ENCODE peak calls at places on chromosomes 16 and 17, in seven cellular contexts. E is SK-N-SH, J is K562, Q is GM12878, H is HCT116, R is H1, X is HepG2. P is an unnamed sample.

GRCh38 chr16:19744670-19745069 is 26.6 kb downstream of the IQCK start:
- DNase-seq in E (no peak), J (no peak), Q (no peak), H (no peak), R (no peak), X (peak), P (no peak)

GRCh38 chr17:10087333-10087732 is 111.1 kb downstream of the GAS7 start:
- DNase-seq in E (no peak), J (no peak), Q (no peak), H (no peak), R (no peak), X (no peak), P (no peak)

GRCh38 chr16:86604436-86605220 is 26.3 kb downstream of the FOXL1 start:
- DNase-seq in E (no peak), J (no peak), Q (no peak), H (no peak), R (no peak), X (no peak), P (peak)

GRCh38 chr17:70208825-70209555 is 39.7 kb downstream of the KCNJ2 start:
- DNase-seq in E (no peak), J (no peak), Q (peak), H (no peak), R (no peak), X (no peak), P (no peak)

GRCh38 chr17:58615768-58616659 is 75.8 kb downstream of the TEX14 start:
- DNase-seq in E (no peak), J (no peak), Q (peak), H (no peak), R (no peak), X (no peak), P (no peak)

GRCh38 chr16:29899516-29900101 is at the start of gene SEZ6L2:
- DNase-seq in E (peak), J (peak), Q (no peak), H (peak), R (peak), X (peak), P (peak)

GRCh38 chr16:9607512-9608230 is 516.2 kb downstream of the HAPSTR1 start:
- DNase-seq in E (no peak), J (no peak), Q (no peak), H (no peak), R (no peak), X (no peak), P (no peak)

GRCh38 chr16:86285938-86286921 is 224.1 kb upstream of the FOXF1 start:
- DNase-seq in E (no peak), J (no peak), Q (no peak), H (no peak), R (no peak), X (no peak), P (no peak)

GRCh38 chr17:50596191-50597037 is 35.9 kb downstream of the CACNA1G start:
- DNase-seq in E (no peak), J (peak), Q (no peak), H (no peak), R (peak), X (no peak), P (no peak)

GRCh38 chr16:54993496-54993895 is 62.8 kb downstream of the IRX5 start:
- DNase-seq in E (no peak), J (peak), Q (no peak), H (no peak), R (no peak), X (no peak), P (no peak)

GRCh38 chr17:14222611-14223010 is 14.1 kb downstream of the CDRT15 start:
- DNase-seq in E (no peak), J (no peak), Q (no peak), H (no peak), R (no peak), X (no peak), P (no peak)

GRCh38 chr16:67109407-67110135 is at the start of gene PHAF1:
- DNase-seq in E (peak), J (peak), Q (peak), H (peak), R (peak), X (peak), P (peak)

GRCh38 chr16:58814348-58814801 is 80.3 kb upstream of the GOT2 start:
- DNase-seq in E (peak), J (peak), Q (no peak), H (peak), R (peak), X (peak), P (peak)

GRCh38 chr16:72013888-72014538 is 5.5 kb downstream of the DHODH start:
- DNase-seq in E (no peak), J (peak), Q (no peak), H (no peak), R (no peak), X (no peak), P (no peak)

GRCh38 chr16:89199241-89200123 is 855 bp downstream of the SLC22A31 start:
- DNase-seq in E (no peak), J (no peak), Q (no peak), H (no peak), R (no peak), X (no peak), P (no peak)
- TF ChIP-seq JUND in E (no peak), J (no peak), Q (no peak), H (no peak), R (no peak), X (no peak), P (no peak)

DNA sequence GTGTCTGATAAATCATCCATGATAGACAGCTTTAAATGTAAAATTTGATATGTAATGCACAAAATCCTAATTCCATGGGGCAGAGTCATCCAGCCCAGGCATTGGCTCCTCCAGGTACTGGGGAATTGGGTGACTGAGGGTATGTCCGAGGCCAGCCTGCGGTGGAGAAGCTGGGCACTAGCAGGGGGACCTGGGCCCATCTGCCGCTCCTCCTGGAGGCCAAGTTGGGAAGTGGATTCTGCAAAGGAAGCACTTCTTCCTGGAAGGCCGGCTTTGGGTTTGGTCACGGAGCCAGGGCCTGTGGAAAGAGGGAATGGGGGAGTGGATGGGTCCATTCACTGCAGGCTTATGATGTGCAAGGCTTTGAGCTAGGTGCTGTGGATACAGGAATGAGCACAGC is 85.8 kb downstream of the GNAO1 start:
- DNase-seq in E (peak), J (no peak), Q (no peak), H (no peak), R (no peak), X (peak), P (no peak)
- TF ChIP-seq JUND in E (no peak), J (no peak), Q (no peak), H (no peak), R (no peak), X (no peak), P (no peak)

GRCh38 chr17:76793775-76794174 is 55.9 kb downstream of the MFSD11 start:
- DNase-seq in E (peak), J (peak), Q (no peak), H (peak), R (no peak), X (peak), P (no peak)
- TF ChIP-seq JUND in E (no peak), J (no peak), Q (no peak), H (no peak), R (no peak), X (no peak), P (no peak)

GRCh38 chr17:39178516-39178915 is 12.6 kb upstream of the ARL5C start:
- DNase-seq in E (no peak), J (no peak), Q (no peak), H (peak), R (no peak), X (no peak), P (no peak)

GRCh38 chr17:39175695-39176093 is 9.7 kb upstream of the ARL5C start:
- DNase-seq in E (no peak), J (peak), Q (no peak), H (no peak), R (no peak), X (no peak), P (no peak)

GRCh38 chr17:39173539-39174274 is 7.7 kb upstream of the ARL5C start:
- DNase-seq in E (no peak), J (no peak), Q (no peak), H (no peak), R (no peak), X (no peak), P (no peak)

GRCh38 chr17:39174907-39175694 is 9.1 kb upstream of the ARL5C start:
- DNase-seq in E (peak), J (peak), Q (no peak), H (peak), R (peak), X (peak), P (peak)

DNA sequence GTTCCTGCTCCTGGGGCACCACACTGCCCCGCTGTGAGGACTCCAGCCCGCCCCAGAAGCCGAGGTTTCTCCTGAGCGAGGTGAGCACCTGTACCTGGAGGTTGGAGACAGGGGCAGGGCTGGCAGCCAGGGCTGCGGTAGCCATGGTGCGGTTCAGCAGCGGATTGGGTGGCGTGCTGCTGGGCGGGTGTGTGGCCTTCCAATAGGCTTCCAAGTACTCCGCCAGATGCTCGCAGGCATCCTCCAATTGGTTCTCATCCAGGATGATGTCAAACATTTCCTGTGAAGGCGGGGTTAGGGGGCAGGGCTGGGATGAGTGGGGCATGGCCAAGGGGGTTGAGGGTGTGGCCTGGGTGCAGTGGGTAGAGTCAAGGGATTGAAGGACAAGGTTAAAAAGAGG is 11.3 kb upstream of the ARL5C start:
- DNase-seq in E (peak), J (peak), Q (no peak), H (peak), R (peak), X (no peak), P (no peak)
- TF ChIP-seq JUND in E (no peak), J (no peak), Q (no peak), H (no peak), R (no peak), X (no peak), P (no peak)

GRCh38 chr17:63426041-63426916 is 19.8 kb downstream of the CYB561 start:
- DNase-seq in E (no peak), J (no peak), Q (no peak), H (no peak), R (no peak), X (no peak), P (no peak)

GRCh38 chr17:63425478-63425877 is 20.6 kb downstream of the CYB561 start:
- DNase-seq in E (peak), J (peak), Q (peak), H (peak), R (no peak), X (peak), P (peak)

GRCh38 chr17:63423963-63424362 is 22.1 kb downstream of the CYB561 start:
- DNase-seq in E (no peak), J (no peak), Q (no peak), H (no peak), R (no peak), X (no peak), P (no peak)

GRCh38 chr17:63429766-63430165 is 16.3 kb downstream of the CYB561 start:
- DNase-seq in E (no peak), J (no peak), Q (no peak), H (no peak), R (no peak), X (no peak), P (no peak)

GRCh38 chr17:63426917-63427308 is 19.2 kb downstream of the CYB561 start:
- DNase-seq in E (no peak), J (no peak), Q (no peak), H (no peak), R (no peak), X (no peak), P (no peak)
- TF ChIP-seq JUND in E (no peak), J (no peak), Q (no peak), H (no peak), R (no peak), X (no peak), P (no peak)

DNA sequence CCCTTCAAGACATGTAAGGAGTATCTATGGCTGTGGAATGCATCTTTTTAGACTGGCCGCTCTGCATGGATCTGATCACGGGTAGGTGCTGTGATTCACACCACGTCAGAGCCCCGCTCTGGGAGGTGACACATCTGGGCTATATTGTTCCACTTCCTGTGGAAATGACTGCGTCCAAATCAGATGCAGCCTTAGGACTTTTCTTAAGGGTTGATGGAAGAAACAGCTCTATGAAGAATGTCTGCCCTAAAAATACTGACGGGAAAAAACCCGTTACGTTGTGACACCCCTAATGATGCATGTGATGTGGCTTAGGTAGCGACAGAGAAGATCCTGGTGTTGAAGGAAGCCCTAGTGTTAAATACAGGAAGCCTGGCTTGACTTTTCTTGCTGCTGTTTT is 12.2 kb downstream of the BANP start:
- DNase-seq in E (no peak), J (no peak), Q (no peak), H (no peak), R (no peak), X (no peak), P (no peak)
- TF ChIP-seq JUND in E (no peak), J (no peak), Q (no peak), H (no peak), R (no peak), X (no peak), P (no peak)

DNA sequence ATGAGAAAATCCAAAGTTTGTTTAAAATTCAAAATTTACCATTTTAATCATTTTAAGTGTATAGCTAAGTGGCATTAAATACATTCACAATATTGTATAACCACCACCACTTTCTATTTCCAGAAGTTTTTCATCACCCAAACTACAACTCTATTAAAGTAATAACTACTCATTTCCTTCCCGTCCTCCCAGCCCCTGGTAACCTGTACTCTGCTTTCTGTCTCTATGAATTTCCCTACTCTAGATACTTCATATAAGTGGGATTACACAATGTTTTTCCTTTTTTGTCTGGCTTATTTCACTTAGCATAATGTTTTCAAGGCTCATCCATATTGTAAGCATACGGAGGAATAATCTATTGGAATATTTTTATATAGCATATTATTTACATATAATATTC is 29.7 kb downstream of the ESRP2 start:
- DNase-seq in E (no peak), J (no peak), Q (no peak), H (no peak), R (no peak), X (no peak), P (no peak)
- TF ChIP-seq JUND in E (no peak), J (no peak), Q (no peak), H (no peak), R (no peak), X (no peak), P (no peak)